ENCODE peak calls at places on chromosome 13, in seven cellular contexts. One of them, this sample, is unnamed.

GRCh38 chr13:66528903-66529576 is 701.1 kb downstream of the PCDH9 start:
- DNase-seq in stromal cell of bone marrow: no peak
- DNase-seq in occipital lobe: no peak
- DNase-seq in GM10248: no peak
- DNase-seq in neural progenitor cell: no peak
- DNase-seq in EH: no peak
- DNase-seq in NCI-H2107: no peak
- DNase-seq in this sample: no peak

GRCh38 chr13:101053694-101054093 is 362.6 kb downstream of the NALCN start:
- DNase-seq in occipital lobe: no peak
- DNase-seq in neural progenitor cell: no peak
- DNase-seq in NCI-H2107: no peak
- DNase-seq in EH: no peak
- DNase-seq in GM10248: peak
- DNase-seq in stromal cell of bone marrow: no peak
- DNase-seq in this sample: no peak

GRCh38 chr13:92187378-92187989 is 789.1 kb downstream of the GPC5 start:
- DNase-seq in stromal cell of bone marrow: peak
- DNase-seq in EH: peak
- DNase-seq in occipital lobe: peak
- DNase-seq in neural progenitor cell: peak
- DNase-seq in GM10248: peak
- DNase-seq in NCI-H2107: peak
- DNase-seq in this sample: no peak

GRCh38 chr13:113187905-113188595 is 20.4 kb downstream of the PCID2 start:
- DNase-seq in occipital lobe: no peak
- DNase-seq in neural progenitor cell: no peak
- DNase-seq in stromal cell of bone marrow: no peak
- DNase-seq in GM10248: no peak
- DNase-seq in NCI-H2107: no peak
- DNase-seq in EH: no peak
- DNase-seq in this sample: no peak

GRCh38 chr13:67133476-67133875 is 96.7 kb downstream of the PCDH9 start:
- DNase-seq in stromal cell of bone marrow: no peak
- DNase-seq in occipital lobe: no peak
- DNase-seq in NCI-H2107: no peak
- DNase-seq in EH: no peak
- DNase-seq in neural progenitor cell: no peak
- DNase-seq in GM10248: no peak
- DNase-seq in this sample: no peak

GRCh38 chr13:48842316-48842715 is 133.4 kb upstream of the FNDC3A start:
- DNase-seq in NCI-H2107: no peak
- DNase-seq in stromal cell of bone marrow: no peak
- DNase-seq in GM10248: no peak
- DNase-seq in occipital lobe: no peak
- DNase-seq in EH: peak
- DNase-seq in neural progenitor cell: no peak
- DNase-seq in this sample: no peak

GRCh38 chr13:43057653-43058317 is 34.4 kb downstream of the DNAJC15 start:
- DNase-seq in neural progenitor cell: peak
- DNase-seq in NCI-H2107: no peak
- DNase-seq in occipital lobe: no peak
- DNase-seq in stromal cell of bone marrow: no peak
- DNase-seq in EH: peak
- DNase-seq in GM10248: no peak
- DNase-seq in this sample: no peak

GRCh38 chr13:44236370-44236769 is 137.3 kb upstream of the SERP2 start:
- DNase-seq in occipital lobe: no peak
- DNase-seq in neural progenitor cell: no peak
- DNase-seq in NCI-H2107: no peak
- DNase-seq in stromal cell of bone marrow: peak
- DNase-seq in EH: no peak
- DNase-seq in GM10248: no peak
- DNase-seq in this sample: no peak

GRCh38 chr13:49110122-49110831 is 109.9 kb upstream of the MLNR start:
- DNase-seq in neural progenitor cell: peak
- DNase-seq in occipital lobe: peak
- DNase-seq in stromal cell of bone marrow: peak
- DNase-seq in GM10248: peak
- DNase-seq in NCI-H2107: peak
- DNase-seq in EH: peak
- DNase-seq in this sample: peak

GRCh38 chr13:78326608-78327007 is 276.7 kb downstream of the POU4F1 start:
- DNase-seq in stromal cell of bone marrow: no peak
- DNase-seq in NCI-H2107: no peak
- DNase-seq in EH: no peak
- DNase-seq in occipital lobe: no peak
- DNase-seq in GM10248: no peak
- DNase-seq in neural progenitor cell: no peak
- DNase-seq in this sample: no peak

GRCh38 chr13:61900033-61900432 is 484.4 kb upstream of the PCDH20 start:
- DNase-seq in stromal cell of bone marrow: no peak
- DNase-seq in NCI-H2107: no peak
- DNase-seq in occipital lobe: no peak
- DNase-seq in EH: no peak
- DNase-seq in GM10248: no peak
- DNase-seq in neural progenitor cell: no peak
- DNase-seq in this sample: no peak

GRCh38 chr13:21124853-21125252 is 51.5 kb downstream of the SKA3 start:
- DNase-seq in occipital lobe: no peak
- DNase-seq in EH: peak
- DNase-seq in stromal cell of bone marrow: no peak
- DNase-seq in neural progenitor cell: peak
- DNase-seq in GM10248: no peak
- DNase-seq in NCI-H2107: no peak
- DNase-seq in this sample: no peak

GRCh38 chr13:23347601-23348000 is 85.9 kb downstream of the SACS start:
- DNase-seq in NCI-H2107: no peak
- DNase-seq in EH: no peak
- DNase-seq in neural progenitor cell: no peak
- DNase-seq in stromal cell of bone marrow: no peak
- DNase-seq in GM10248: no peak
- DNase-seq in occipital lobe: no peak
- DNase-seq in this sample: no peak

GRCh38 chr13:113528798-113529180 is 38.3 kb upstream of the DCUN1D2 start:
- DNase-seq in stromal cell of bone marrow: no peak
- DNase-seq in GM10248: no peak
- DNase-seq in neural progenitor cell: no peak
- DNase-seq in NCI-H2107: no peak
- DNase-seq in EH: no peak
- DNase-seq in occipital lobe: no peak
- DNase-seq in this sample: no peak

GRCh38 chr13:26015276-26015934 is 36.4 kb downstream of the SHISA2 start:
- DNase-seq in stromal cell of bone marrow: no peak
- DNase-seq in NCI-H2107: no peak
- DNase-seq in neural progenitor cell: no peak
- DNase-seq in occipital lobe: no peak
- DNase-seq in GM10248: no peak
- DNase-seq in EH: no peak
- DNase-seq in this sample: no peak

GRCh38 chr13:51800456-51800855 is 3.5 kb downstream of the DHRS12 start:
- DNase-seq in NCI-H2107: no peak
- DNase-seq in occipital lobe: no peak
- DNase-seq in neural progenitor cell: no peak
- DNase-seq in EH: no peak
- DNase-seq in stromal cell of bone marrow: no peak
- DNase-seq in GM10248: no peak
- DNase-seq in this sample: no peak

GRCh38 chr13:56314755-56315154 is 826.0 kb upstream of the PRR20A start:
- DNase-seq in neural progenitor cell: no peak
- DNase-seq in stromal cell of bone marrow: no peak
- DNase-seq in occipital lobe: no peak
- DNase-seq in GM10248: no peak
- DNase-seq in EH: no peak
- DNase-seq in NCI-H2107: no peak
- DNase-seq in this sample: no peak

GRCh38 chr13:33483471-33483870 is 197.9 kb upstream of the STARD13 start:
- DNase-seq in neural progenitor cell: no peak
- DNase-seq in GM10248: no peak
- DNase-seq in occipital lobe: no peak
- DNase-seq in stromal cell of bone marrow: peak
- DNase-seq in EH: peak
- DNase-seq in NCI-H2107: no peak
- DNase-seq in this sample: no peak

GRCh38 chr13:21638319-21639282 is 32.3 kb upstream of the FGF9 start:
- DNase-seq in stromal cell of bone marrow: no peak
- DNase-seq in neural progenitor cell: no peak
- DNase-seq in NCI-H2107: peak
- DNase-seq in GM10248: peak
- DNase-seq in EH: peak
- DNase-seq in occipital lobe: no peak
- DNase-seq in this sample: peak

GRCh38 chr13:42107006-42107405 is 58.6 kb downstream of the DGKH start:
- DNase-seq in GM10248: no peak
- DNase-seq in occipital lobe: no peak
- DNase-seq in EH: no peak
- DNase-seq in NCI-H2107: no peak
- DNase-seq in neural progenitor cell: no peak
- DNase-seq in stromal cell of bone marrow: no peak
- DNase-seq in this sample: no peak

GRCh38 chr13:36362251-36362650 is 16.1 kb upstream of the SPART start:
- DNase-seq in GM10248: no peak
- DNase-seq in neural progenitor cell: no peak
- DNase-seq in NCI-H2107: no peak
- DNase-seq in EH: peak
- DNase-seq in stromal cell of bone marrow: peak
- DNase-seq in occipital lobe: no peak
- DNase-seq in this sample: no peak

GRCh38 chr13:30376426-30377311 is 45.6 kb upstream of the UBE2L5 start:
- DNase-seq in GM10248: peak
- DNase-seq in neural progenitor cell: no peak
- DNase-seq in NCI-H2107: peak
- DNase-seq in stromal cell of bone marrow: no peak
- DNase-seq in occipital lobe: no peak
- DNase-seq in EH: no peak
- DNase-seq in this sample: no peak

GRCh38 chr13:49220035-49220855 is at the start of gene MLNR:
- DNase-seq in GM10248: peak
- DNase-seq in occipital lobe: no peak
- DNase-seq in EH: peak
- DNase-seq in NCI-H2107: no peak
- DNase-seq in stromal cell of bone marrow: no peak
- DNase-seq in neural progenitor cell: peak
- DNase-seq in this sample: no peak

GRCh38 chr13:99796175-99796819 is 175.3 kb downstream of the ZIC5 start:
- DNase-seq in GM10248: peak
- DNase-seq in stromal cell of bone marrow: no peak
- DNase-seq in neural progenitor cell: peak
- DNase-seq in NCI-H2107: no peak
- DNase-seq in occipital lobe: no peak
- DNase-seq in EH: peak
- DNase-seq in this sample: no peak

GRCh38 chr13:40383132-40383531 is 283.3 kb downstream of the FOXO1 start:
- DNase-seq in occipital lobe: no peak
- DNase-seq in stromal cell of bone marrow: no peak
- DNase-seq in NCI-H2107: no peak
- DNase-seq in GM10248: no peak
- DNase-seq in EH: no peak
- DNase-seq in neural progenitor cell: no peak
- DNase-seq in this sample: no peak

GRCh38 chr13:114029866-114030625 is 56.2 kb upstream of the C13orf46 start:
- DNase-seq in GM10248: no peak
- DNase-seq in occipital lobe: no peak
- DNase-seq in NCI-H2107: no peak
- DNase-seq in neural progenitor cell: no peak
- DNase-seq in EH: no peak
- DNase-seq in stromal cell of bone marrow: no peak
- DNase-seq in this sample: no peak

GRCh38 chr13:112354330-112355273 is 21.6 kb upstream of the SPACA7 start:
- DNase-seq in GM10248: no peak
- DNase-seq in occipital lobe: no peak
- DNase-seq in neural progenitor cell: no peak
- DNase-seq in stromal cell of bone marrow: no peak
- DNase-seq in NCI-H2107: no peak
- DNase-seq in EH: no peak
- DNase-seq in this sample: no peak

GRCh38 chr13:42181381-42181953 is 90.5 kb upstream of the AKAP11 start:
- DNase-seq in neural progenitor cell: no peak
- DNase-seq in occipital lobe: no peak
- DNase-seq in GM10248: no peak
- DNase-seq in stromal cell of bone marrow: no peak
- DNase-seq in EH: no peak
- DNase-seq in NCI-H2107: no peak
- DNase-seq in this sample: no peak

GRCh38 chr13:41622545-41623429 is 165.4 kb downstream of the RGCC start:
- DNase-seq in EH: peak
- DNase-seq in GM10248: no peak
- DNase-seq in stromal cell of bone marrow: peak
- DNase-seq in neural progenitor cell: no peak
- DNase-seq in NCI-H2107: no peak
- DNase-seq in occipital lobe: no peak
- DNase-seq in this sample: no peak